ENCODE peak calls at places on chromosomes 13 and 19, in four cellular contexts. Q is H9, I is neuronal stem cell, B is H1. S is an unnamed sample.

GRCh38 chr13:37488682-37489081 is 109.9 kb downstream of the POSTN start:
- DNase-seq in I (no peak), Q (no peak), B (no peak), S (no peak)

GRCh38 chr13:32040689-32041088 is 9.1 kb downstream of the FRY start:
- DNase-seq in B (no peak), I (no peak), Q (no peak), S (no peak)

GRCh38 chr19:44284968-44285367 is 19.9 kb downstream of the ZNF235 start:
- DNase-seq in I (no peak), B (no peak), Q (no peak), S (no peak)

GRCh38 chr13:34671136-34671535 is 270.9 kb upstream of the NBEA start:
- DNase-seq in Q (no peak), B (no peak), I (no peak), S (no peak)

GRCh38 chr13:71252191-71252704 is 614.8 kb downstream of the DACH1 start:
- DNase-seq in Q (no peak), I (no peak), B (no peak), S (no peak)

GRCh38 chr13:52447815-52448552 is 2.5 kb downstream of the VPS36 start:
- DNase-seq in I (no peak), B (no peak), Q (no peak), S (no peak)

GRCh38 chr19:11540642-11541041 is 2.0 kb downstream of the CNN1 start:
- DNase-seq in B (no peak), I (no peak), Q (no peak), S (no peak)

GRCh38 chr13:109427148-109427547 is 359.2 kb downstream of the IRS2 start:
- DNase-seq in I (no peak), B (no peak), Q (no peak), S (no peak)

GRCh38 chr19:36041831-36042230 is 9.2 kb upstream of the CLIP3 start:
- DNase-seq in I (no peak), B (no peak), Q (no peak), S (peak; percentile 68)

GRCh38 chr13:45229172-45229571 is 28.3 kb upstream of the KCTD4 start:
- DNase-seq in I (no peak), B (no peak), Q (no peak), S (no peak)

GRCh38 chr13:51246411-51247298 is 24.5 kb downstream of the FAM124A start:
- DNase-seq in Q (no peak), B (no peak), I (no peak), S (no peak)

GRCh38 chr19:38737297-38737865 is 6.9 kb downstream of the CAPN12 start:
- DNase-seq in B (no peak), Q (no peak), I (no peak), S (no peak)

GRCh38 chr19:57829316-57829715 is 783 bp upstream of the ZNF587B start:
- DNase-seq in I (no peak), Q (no peak), B (no peak), S (peak; percentile 68)

GRCh38 chr19:37309834-37310575 is 60.9 kb upstream of the ZNF527 start:
- DNase-seq in Q (no peak), B (no peak), I (no peak), S (peak; percentile 35)

GRCh38 chr13:72662548-72662947 is 64.9 kb downstream of the MZT1 start:
- DNase-seq in Q (no peak), I (no peak), B (no peak), S (no peak)

GRCh38 chr19:13689050-13689449 is 75.3 kb upstream of the MRI1 start:
- DNase-seq in I (peak; percentile 14), B (no peak), Q (peak; percentile 54), S (no peak)

GRCh38 chr13:53250272-53250875 is 221.8 kb downstream of the OLFM4 start:
- DNase-seq in I (peak; percentile 80), B (no peak), Q (no peak), S (peak; percentile 90)

GRCh38 chr13:111458739-111459138 is 138.3 kb downstream of the TEX29 start:
- DNase-seq in Q (no peak), B (no peak), I (no peak), S (no peak)

GRCh38 chr19:46660601-46661019 is 372 bp downstream of the DACT3 start:
- DNase-seq in I (no peak), B (no peak), Q (no peak), S (no peak)

GRCh38 chr13:111503376-111503775 is 182.9 kb downstream of the TEX29 start:
- DNase-seq in I (no peak), B (no peak), Q (no peak), S (no peak)

GRCh38 chr13:75399168-75399878 is 82.6 kb downstream of the TBC1D4 start:
- DNase-seq in B (no peak), Q (no peak), I (no peak), S (peak; percentile 49)

GRCh38 chr19:50002386-50002960 is 22.7 kb downstream of the VRK3 start:
- DNase-seq in B (no peak), I (no peak), Q (no peak), S (no peak)

GRCh38 chr19:4606921-4607678 is 32.2 kb upstream of the TNFAIP8L1 start:
- DNase-seq in B (no peak), Q (peak; percentile 74), I (peak; percentile 75), S (no peak)

GRCh38 chr13:66547685-66548084 is 682.5 kb downstream of the PCDH9 start:
- DNase-seq in I (no peak), B (no peak), Q (no peak), S (no peak)

GRCh38 chr13:26706381-26706780 is 54.2 kb downstream of the GPR12 start:
- DNase-seq in B (no peak), I (no peak), Q (no peak), S (no peak)

GRCh38 chr13:44918323-44919102 is 70.8 kb downstream of the NUFIP1 start:
- DNase-seq in I (no peak), Q (peak; percentile 93), B (peak; percentile 79), S (peak; percentile 94)

GRCh38 chr19:12163841-12164240 is 945 bp downstream of the ZNF136 start:
- DNase-seq in B (no peak), Q (no peak), I (no peak), S (peak; percentile 15)

GRCh38 chr13:23289917-23290357 is 109.2 kb downstream of the SGCG start:
- DNase-seq in Q (no peak), I (no peak), B (no peak), S (no peak)

GRCh38 chr13:44013666-44014291 is 134.1 kb downstream of the LACC1 start:
- DNase-seq in I (no peak), Q (no peak), B (no peak), S (no peak)

GRCh38 chr13:33624740-33625139 is 193.2 kb upstream of the RFC3 start:
- DNase-seq in I (no peak), Q (no peak), B (no peak), S (no peak)

DNA sequence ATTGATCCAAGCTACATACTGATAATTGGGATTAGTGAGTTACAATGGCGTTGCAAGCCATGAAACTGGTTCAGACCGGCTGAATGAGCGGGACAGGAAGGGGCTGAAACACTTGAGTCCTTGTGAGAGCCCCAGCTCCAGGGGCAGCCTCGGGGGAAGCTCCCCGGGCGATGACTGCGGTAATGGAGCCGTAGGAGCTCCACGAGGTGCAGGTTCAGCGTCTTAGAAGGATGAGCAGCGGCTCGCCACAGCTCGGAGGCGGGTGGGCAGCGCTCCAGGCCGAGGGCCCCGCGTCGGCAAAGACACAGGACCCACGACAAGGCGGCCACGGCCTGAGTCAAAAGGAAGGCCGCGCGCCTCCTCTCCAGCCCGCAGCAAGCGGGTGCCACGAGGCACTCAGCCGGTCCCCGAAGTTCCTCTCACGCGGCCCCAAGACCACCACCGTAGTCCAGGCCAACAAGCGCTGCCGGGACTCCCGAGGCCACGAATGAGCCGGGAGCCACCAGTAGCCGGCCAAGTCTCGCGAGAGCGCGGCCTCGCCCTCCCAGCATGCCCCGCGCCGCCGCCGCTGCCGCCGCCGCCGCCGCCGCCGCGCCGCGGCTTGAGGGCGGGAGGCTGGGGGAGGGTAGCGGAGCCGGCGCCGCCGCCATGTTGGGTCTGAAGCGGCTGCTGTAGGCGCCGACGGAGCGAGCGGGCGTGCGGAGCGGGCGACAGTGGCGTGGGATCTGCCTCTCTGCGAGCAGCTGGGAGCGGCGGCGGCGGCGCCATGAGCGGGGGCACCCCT is at the start of gene LSM14A:
- DNase-seq in I (peak; percentile 90), Q (peak; percentile 92), B (peak; percentile 61), S (peak; percentile 93)
- H2BK12ac ChIP-seq in I (no peak within 1 kb of the TSS), Q (peak within 1 kb of the TSS; percentile 36), B (peak within 1 kb of the TSS; percentile 86), S (peak within 1 kb of the TSS; percentile 81)

GRCh38 chr19:1156305-1156801 is 17.7 kb downstream of the SBNO2 start:
- DNase-seq in B (no peak), I (no peak), Q (no peak), S (peak; percentile 74)

GRCh38 chr19:1156830-1157615 is 17.0 kb downstream of the SBNO2 start:
- DNase-seq in B (no peak), Q (no peak), I (no peak), S (no peak)

GRCh38 chr19:1155352-1156304 is 18.4 kb downstream of the SBNO2 start:
- DNase-seq in B (no peak), Q (no peak), I (no peak), S (peak; percentile 50)

GRCh38 chr19:1153891-1154730 is 20.0 kb downstream of the SBNO2 start:
- DNase-seq in B (no peak), I (no peak), Q (no peak), S (no peak)

GRCh38 chr19:1154731-1155351 is 19.2 kb downstream of the SBNO2 start:
- DNase-seq in B (no peak), I (no peak), Q (no peak), S (peak; percentile 92)
- H2BK12ac ChIP-seq in B (no peak overlapping the region), I (no peak overlapping the region), Q (no peak overlapping the region), S (no peak overlapping the region)

DNA sequence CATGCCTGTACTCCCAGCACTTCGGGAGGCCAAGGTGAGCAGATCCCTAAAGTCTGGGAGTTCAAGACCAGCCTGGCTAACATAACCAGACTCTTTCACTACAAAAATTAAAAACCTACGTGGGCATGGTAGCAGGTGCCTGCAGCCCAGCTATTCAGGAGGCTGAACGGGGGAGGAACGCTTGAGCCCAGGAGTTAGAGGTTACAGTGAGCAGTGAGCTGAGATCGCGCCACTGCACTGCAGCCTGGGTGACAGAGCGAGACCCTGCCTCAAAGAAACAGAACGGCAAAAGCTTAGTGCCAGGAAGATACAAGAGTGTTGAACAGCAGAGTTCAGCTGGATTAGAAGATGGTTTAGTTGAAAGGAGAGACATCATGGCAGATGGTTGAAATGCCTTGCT is 24.1 kb upstream of the RNF113B start:
- DNase-seq in I (no peak), Q (no peak), B (no peak), S (no peak)
- H2BK12ac ChIP-seq in I (no peak overlapping the region), Q (no peak overlapping the region), B (peak overlapping the region; percentile 40), S (peak overlapping the region; percentile 36)

GRCh38 chr13:28493740-28494536 is 990 bp downstream of the FLT1 start:
- DNase-seq in B (no peak), Q (no peak), I (peak; percentile 20), S (no peak)

GRCh38 chr13:28492527-28493367 is 2.2 kb downstream of the FLT1 start:
- DNase-seq in Q (no peak), B (no peak), I (peak; percentile 26), S (peak; percentile 70)

GRCh38 chr13:28488376-28489005 is 6.4 kb downstream of the FLT1 start:
- DNase-seq in B (no peak), I (no peak), Q (no peak), S (no peak)

GRCh38 chr13:28489536-28489935 is 5.4 kb downstream of the FLT1 start:
- DNase-seq in I (no peak), Q (no peak), B (no peak), S (no peak)

DNA sequence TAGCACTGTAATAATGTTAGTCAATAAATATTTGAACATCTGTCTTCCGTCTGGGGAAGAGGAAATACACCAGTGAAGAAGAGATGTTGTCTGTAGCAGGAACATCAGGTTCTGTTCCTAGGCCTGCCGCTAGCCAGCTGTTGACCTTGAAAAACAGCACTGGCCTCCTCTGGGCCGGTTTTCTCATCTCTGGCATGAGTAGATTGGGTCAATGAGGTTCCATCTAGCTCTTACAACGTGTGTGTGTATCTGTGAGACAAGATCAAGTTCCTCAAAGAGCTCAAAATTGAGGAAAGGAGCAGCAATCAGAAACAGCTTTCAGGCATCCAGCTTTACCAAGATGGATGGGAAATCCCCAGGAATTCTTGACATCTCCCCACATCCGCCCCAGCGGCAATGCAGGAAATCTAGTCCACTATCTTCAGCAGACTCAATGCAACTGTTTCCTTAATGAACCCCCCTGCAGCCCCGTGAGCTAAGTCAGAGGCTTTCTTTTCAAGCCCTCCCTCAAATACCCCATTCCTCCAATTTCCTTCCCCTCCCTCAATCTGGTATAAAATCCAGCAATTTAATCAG is 4.9 kb downstream of the FLT1 start:
- DNase-seq in Q (no peak), B (no peak), I (no peak), S (no peak)
- H2BK12ac ChIP-seq in Q (no peak overlapping the region), B (no peak overlapping the region), I (no peak overlapping the region), S (no peak overlapping the region)